ENCODE peak calls at places on chromosomes 11 and 22, in nine cellular contexts. X is uterus, U is esophagus muscularis mucosa, C is heart left ventricle, M is HCT116, A is colonic mucosa, G is tibial nerve, I is fibroblast of lung, E is tibial artery. N is an unnamed sample. For H3K4me1, the result is how much of the 10 kb centered on the place peaks cover.

GRCh38 chr11:29184939-29185890 is 831.6 kb downstream of the KCNA4 start:
- DNase-seq in M (no peak), I (peak), E (no peak), C (no peak), G (no peak), A (no peak), U (no peak), X (no peak), N (peak)

GRCh38 chr11:91822805-91823204 is 401.8 kb upstream of the FAT3 start:
- DNase-seq in X (no peak), A (no peak), G (no peak), U (no peak), I (no peak), M (no peak), C (no peak), E (no peak), N (no peak)

GRCh38 chr11:131079036-131079435 is 162.8 kb upstream of the SNX19 start:
- DNase-seq in G (no peak), M (no peak), X (no peak), E (no peak), A (no peak), I (no peak), U (no peak), C (no peak), N (no peak)

GRCh38 chr11:798093-798713 is at the start of gene SLC25A22:
- DNase-seq in A (peak), I (peak), U (no peak), M (no peak), X (peak), E (peak), G (peak), C (peak), N (peak)

GRCh38 chr22:45107671-45108070 is 56.1 kb upstream of the NUP50 start:
- DNase-seq in A (no peak), U (no peak), X (no peak), C (no peak), G (no peak), M (no peak), I (no peak), E (no peak), N (no peak)

GRCh38 chr11:96311120-96311568 is 31.9 kb downstream of the MAML2 start:
- DNase-seq in C (no peak), M (no peak), X (no peak), U (no peak), A (peak), E (no peak), I (peak), G (no peak), N (peak)

GRCh38 chr11:2434506-2435255 is 9.6 kb downstream of the TRPM5 start:
- DNase-seq in U (no peak), X (no peak), A (no peak), C (no peak), E (peak), G (no peak), I (no peak), M (no peak), N (peak)

GRCh38 chr22:35742342-35743100 is 24.8 kb downstream of the APOL5 start:
- DNase-seq in A (no peak), E (no peak), C (no peak), X (no peak), U (no peak), I (peak), G (no peak), M (peak), N (no peak)

GRCh38 chr11:122758361-122758760 is 79.9 kb upstream of the CRTAM start:
- DNase-seq in G (no peak), I (peak), X (no peak), A (no peak), E (no peak), C (no peak), U (no peak), M (no peak), N (no peak)

GRCh38 chr11:95283653-95284052 is 52.7 kb upstream of the SESN3 start:
- DNase-seq in U (no peak), M (no peak), I (peak), G (no peak), A (no peak), X (no peak), C (no peak), E (no peak), N (no peak)

GRCh38 chr22:39967996-39968968 is 8.1 kb downstream of the TMA7B start:
- DNase-seq in C (peak), E (no peak), M (no peak), X (peak), U (no peak), G (peak), A (no peak), I (no peak), N (no peak)

GRCh38 chr11:86811637-86812321 is 11.4 kb downstream of the PRSS23 start:
- DNase-seq in G (no peak), A (no peak), C (no peak), X (peak), I (peak), M (peak), E (no peak), U (no peak), N (no peak)

GRCh38 chr22:47928626-47929025 is 1166.2 kb downstream of the TBC1D22A start:
- DNase-seq in A (no peak), G (no peak), E (no peak), I (no peak), M (no peak), X (no peak), C (no peak), U (no peak), N (no peak)

DNA sequence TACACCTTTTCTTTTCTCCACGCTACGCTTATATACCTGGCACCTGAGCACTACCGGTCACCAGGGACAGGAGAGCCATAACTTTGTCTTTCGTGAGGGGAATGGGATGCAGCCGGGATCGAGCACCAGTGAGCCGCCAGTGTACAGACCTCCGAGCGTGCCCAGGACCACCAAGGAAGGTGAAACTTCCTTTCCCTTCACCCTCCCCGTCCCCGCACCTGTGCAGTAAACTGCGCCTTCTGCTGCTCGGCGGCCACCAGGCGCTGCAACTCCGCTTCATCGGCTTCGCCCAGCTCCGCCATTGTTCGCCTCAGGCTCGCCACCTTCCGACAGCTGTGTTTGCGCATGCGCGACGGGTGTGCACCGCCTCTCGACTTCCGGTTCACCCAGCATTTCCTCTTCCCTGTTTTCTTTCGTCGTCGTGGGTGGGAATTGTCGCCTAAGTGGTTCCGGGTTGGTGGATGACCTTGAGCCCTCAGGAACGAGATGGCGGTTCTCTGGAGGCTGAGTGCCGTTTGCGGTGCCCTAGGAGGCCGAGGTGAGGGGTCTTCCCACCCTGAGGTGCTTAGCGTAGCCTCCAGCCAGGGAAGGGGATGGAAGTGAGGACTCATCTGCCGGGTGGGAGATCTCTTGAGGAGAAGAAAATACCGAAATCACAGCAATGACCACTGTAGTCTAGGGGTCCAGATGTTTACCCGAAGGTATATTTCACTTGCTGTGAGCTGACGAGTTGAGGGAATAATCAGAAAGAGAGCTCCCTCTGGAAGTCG is at the start of the genes SDHD and TIMM8B:
- DNase-seq in C (peak), G (peak), M (peak), U (peak), A (peak), X (peak), I (peak), E (peak), N (peak)
- TF ChIP-seq CTCF in C (no peak), G (no peak), M (no peak), U (peak), A (no peak), X (peak), I (no peak), E (peak), N (peak)

DNA sequence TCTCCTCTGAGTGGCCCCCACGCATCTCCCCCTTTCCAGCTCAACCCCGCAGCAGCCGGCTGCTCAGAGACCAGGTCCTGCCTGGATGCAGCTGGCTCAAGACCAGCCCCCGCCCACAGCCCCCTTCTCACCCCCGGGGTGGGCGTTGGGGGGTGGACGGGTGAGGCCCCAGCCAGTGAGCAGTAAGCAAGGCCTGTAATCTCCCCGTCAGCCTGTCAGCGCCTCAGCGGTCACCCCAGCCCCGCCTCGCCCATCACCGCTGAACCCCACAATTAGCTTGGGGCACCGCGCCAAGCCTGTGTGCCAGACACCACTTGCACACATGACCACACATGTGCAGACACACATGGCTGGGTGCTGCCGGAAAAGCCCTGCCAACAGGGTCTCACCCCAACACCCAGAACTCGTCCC is 5.9 kb downstream of the PLXNB2 start:
- DNase-seq in X (no peak), C (no peak), I (no peak), E (no peak), U (no peak), G (no peak), A (no peak), M (no peak), N (no peak)
- H3K4me3 ChIP-seq in X (no peak), C (no peak), I (no peak), E (peak), U (peak), G (no peak), A (no peak), M (no peak), N (peak)

DNA sequence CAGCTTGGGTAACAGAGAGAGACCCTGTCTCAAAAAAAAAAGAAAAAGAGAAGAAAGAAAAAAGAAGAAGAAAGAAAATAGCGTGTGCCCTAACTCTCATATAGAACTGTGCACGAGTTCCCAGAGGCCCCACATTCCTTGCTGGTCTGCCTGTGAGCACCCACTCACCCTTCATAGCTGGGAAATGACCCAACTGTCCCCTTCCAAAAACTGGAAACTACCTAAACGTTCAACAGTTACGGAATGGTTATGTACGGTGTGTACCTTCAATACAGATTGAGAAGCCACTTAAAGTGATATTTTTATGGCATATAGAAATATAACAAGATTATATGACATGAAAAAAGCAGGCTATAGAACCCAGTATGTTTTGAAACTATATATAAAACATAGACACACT is 82.0 kb downstream of the PARVA start:
- DNase-seq in G (no peak), X (peak), C (no peak), I (no peak), A (no peak), M (no peak), E (no peak), U (no peak), N (no peak)
- H3K4me1 ChIP-seq in G (under half), X (under half), C (under half), I (under half), A (under half), M (under half), E (half or more), U (half or more), N (under half)

GRCh38 chr11:61514050-61514917 is 5.7 kb downstream of the LRRC10B start:
- DNase-seq in A (no peak), M (no peak), C (no peak), I (no peak), U (no peak), X (no peak), G (no peak), E (no peak), N (no peak)

GRCh38 chr11:61512435-61512834 is 3.9 kb downstream of the LRRC10B start:
- DNase-seq in C (no peak), E (no peak), X (no peak), A (no peak), I (no peak), U (no peak), M (no peak), G (no peak), N (no peak)

GRCh38 chr11:61510980-61511373 is 2.4 kb downstream of the LRRC10B start:
- DNase-seq in U (no peak), E (peak), X (no peak), C (no peak), M (no peak), I (no peak), G (no peak), A (no peak), N (no peak)

GRCh38 chr11:61511383-61511782 is 2.8 kb downstream of the LRRC10B start:
- DNase-seq in M (no peak), E (no peak), A (no peak), U (no peak), X (no peak), C (no peak), I (no peak), G (no peak), N (no peak)

GRCh38 chr11:61513143-61513740 is 4.7 kb downstream of the LRRC10B start:
- DNase-seq in I (no peak), E (no peak), A (no peak), X (no peak), U (no peak), C (no peak), G (no peak), M (no peak), N (no peak)
- TF ChIP-seq CTCF in I (no peak), E (no peak), A (no peak), X (no peak), U (no peak), C (no peak), G (no peak), M (no peak), N (no peak)

GRCh38 chr11:119446871-119447663 is 24.1 kb upstream of the THY1 start:
- DNase-seq in I (no peak), U (peak), M (no peak), G (no peak), X (no peak), A (no peak), E (no peak), C (no peak), N (no peak)
- H3K4me3 ChIP-seq in I (no peak), U (no peak), M (no peak), G (no peak), X (no peak), A (no peak), E (no peak), C (no peak), N (no peak)

GRCh38 chr22:19176175-19176630 is 2.3 kb downstream of the SLC25A1 start:
- DNase-seq in E (no peak), M (no peak), X (no peak), I (no peak), U (no peak), C (no peak), A (no peak), G (no peak), N (peak)

GRCh38 chr22:19178065-19178658 is 374 bp downstream of the SLC25A1 start:
- DNase-seq in I (peak), X (peak), C (peak), U (no peak), G (no peak), M (no peak), E (no peak), A (peak), N (peak)

GRCh38 chr22:19177164-19178064 is 1.1 kb downstream of the SLC25A1 start:
- DNase-seq in I (no peak), C (no peak), E (no peak), G (no peak), U (no peak), A (peak), X (no peak), M (no peak), N (peak)

GRCh38 chr22:19175602-19176174 is 2.8 kb downstream of the SLC25A1 start:
- DNase-seq in X (no peak), E (no peak), C (no peak), G (no peak), M (no peak), U (no peak), I (no peak), A (no peak), N (peak)

GRCh38 chr22:19176732-19177131 is 1.8 kb downstream of the SLC25A1 start:
- DNase-seq in C (no peak), E (no peak), X (no peak), A (no peak), G (no peak), I (no peak), M (no peak), U (no peak), N (peak)
- H3K4me1 ChIP-seq in C (under half), E (half or more), X (under half), A (under half), G (half or more), I (under half), M (half or more), U (half or more), N (under half)